ENCODE peak calls at places on chromosome 1, in seven cellular contexts. One of them, this sample, is unnamed. For H3K36me3, the result is how much of the 10 kb centered on the place peaks cover.

GRCh38 chr1:70866522-70867256 is 180.9 kb downstream of the PTGER3 start:
- DNase-seq in CD8-positive, alpha-beta T cell: no peak
- DNase-seq in heart left ventricle: no peak
- DNase-seq in mammary epithelial cell: no peak
- DNase-seq in psoas muscle: no peak
- DNase-seq in fibroblast of lung: no peak
- DNase-seq in pancreas: no peak
- DNase-seq in this sample: no peak

GRCh38 chr1:33294071-33295010 is 26.6 kb downstream of the A3GALT2 start:
- DNase-seq in CD8-positive, alpha-beta T cell: no peak
- DNase-seq in heart left ventricle: no peak
- DNase-seq in mammary epithelial cell: no peak
- DNase-seq in psoas muscle: no peak
- DNase-seq in fibroblast of lung: no peak
- DNase-seq in pancreas: no peak
- DNase-seq in this sample: no peak

GRCh38 chr1:214321686-214322453 is 40.9 kb downstream of the SMYD2 start:
- DNase-seq in CD8-positive, alpha-beta T cell: no peak
- DNase-seq in heart left ventricle: no peak
- DNase-seq in mammary epithelial cell: no peak
- DNase-seq in psoas muscle: no peak
- DNase-seq in fibroblast of lung: no peak
- DNase-seq in pancreas: no peak
- DNase-seq in this sample: peak

GRCh38 chr1:112954945-112955677 is 885 bp downstream of the SLC16A1 start:
- DNase-seq in CD8-positive, alpha-beta T cell: peak
- DNase-seq in heart left ventricle: peak
- DNase-seq in mammary epithelial cell: peak
- DNase-seq in psoas muscle: peak
- DNase-seq in fibroblast of lung: peak
- DNase-seq in pancreas: peak
- DNase-seq in this sample: peak

GRCh38 chr1:51421961-51422360 is 91.6 kb upstream of the TTC39A start:
- DNase-seq in CD8-positive, alpha-beta T cell: no peak
- DNase-seq in heart left ventricle: no peak
- DNase-seq in mammary epithelial cell: peak
- DNase-seq in psoas muscle: no peak
- DNase-seq in fibroblast of lung: peak
- DNase-seq in pancreas: no peak
- DNase-seq in this sample: no peak

GRCh38 chr1:156625436-156626078 is 6.3 kb downstream of the HAPLN2 start:
- DNase-seq in CD8-positive, alpha-beta T cell: peak
- DNase-seq in heart left ventricle: peak
- DNase-seq in mammary epithelial cell: no peak
- DNase-seq in psoas muscle: peak
- DNase-seq in fibroblast of lung: peak
- DNase-seq in pancreas: peak
- DNase-seq in this sample: peak

GRCh38 chr1:214808845-214809460 is 206.0 kb downstream of the CENPF start:
- DNase-seq in CD8-positive, alpha-beta T cell: no peak
- DNase-seq in heart left ventricle: no peak
- DNase-seq in mammary epithelial cell: peak
- DNase-seq in psoas muscle: no peak
- DNase-seq in fibroblast of lung: peak
- DNase-seq in pancreas: no peak
- DNase-seq in this sample: no peak

GRCh38 chr1:171863531-171863930 is 22.2 kb downstream of the DNM3 start:
- DNase-seq in CD8-positive, alpha-beta T cell: no peak
- DNase-seq in heart left ventricle: no peak
- DNase-seq in mammary epithelial cell: no peak
- DNase-seq in psoas muscle: no peak
- DNase-seq in fibroblast of lung: no peak
- DNase-seq in pancreas: no peak
- DNase-seq in this sample: no peak

GRCh38 chr1:169890761-169891538 is 2.7 kb downstream of the SCYL3 start:
- DNase-seq in CD8-positive, alpha-beta T cell: peak
- DNase-seq in heart left ventricle: no peak
- DNase-seq in mammary epithelial cell: peak
- DNase-seq in psoas muscle: no peak
- DNase-seq in fibroblast of lung: no peak
- DNase-seq in pancreas: no peak
- DNase-seq in this sample: no peak

GRCh38 chr1:28836421-28836956 is 24.5 kb downstream of the OPRD1 start:
- DNase-seq in CD8-positive, alpha-beta T cell: no peak
- DNase-seq in heart left ventricle: no peak
- DNase-seq in mammary epithelial cell: no peak
- DNase-seq in psoas muscle: no peak
- DNase-seq in fibroblast of lung: no peak
- DNase-seq in pancreas: no peak
- DNase-seq in this sample: no peak

GRCh38 chr1:8541961-8542521 is 224.1 kb downstream of the SLC45A1 start:
- DNase-seq in CD8-positive, alpha-beta T cell: no peak
- DNase-seq in heart left ventricle: no peak
- DNase-seq in mammary epithelial cell: no peak
- DNase-seq in psoas muscle: no peak
- DNase-seq in fibroblast of lung: peak
- DNase-seq in pancreas: no peak
- DNase-seq in this sample: no peak

GRCh38 chr1:33383974-33384767 is 46.7 kb downstream of the PHC2 start:
- DNase-seq in CD8-positive, alpha-beta T cell: no peak
- DNase-seq in heart left ventricle: no peak
- DNase-seq in mammary epithelial cell: peak
- DNase-seq in psoas muscle: no peak
- DNase-seq in fibroblast of lung: peak
- DNase-seq in pancreas: no peak
- DNase-seq in this sample: no peak

GRCh38 chr1:205620269-205620668 is 11.5 kb downstream of the ELK4 start:
- DNase-seq in CD8-positive, alpha-beta T cell: no peak
- DNase-seq in heart left ventricle: no peak
- DNase-seq in mammary epithelial cell: no peak
- DNase-seq in psoas muscle: no peak
- DNase-seq in fibroblast of lung: no peak
- DNase-seq in pancreas: no peak
- DNase-seq in this sample: no peak

GRCh38 chr1:208111646-208112200 is 132.5 kb downstream of the PLXNA2 start:
- DNase-seq in CD8-positive, alpha-beta T cell: no peak
- DNase-seq in heart left ventricle: no peak
- DNase-seq in mammary epithelial cell: no peak
- DNase-seq in psoas muscle: no peak
- DNase-seq in fibroblast of lung: no peak
- DNase-seq in pancreas: no peak
- DNase-seq in this sample: no peak

GRCh38 chr1:27773732-27774445 is 870 bp downstream of the STX12 start:
- DNase-seq in CD8-positive, alpha-beta T cell: no peak
- DNase-seq in heart left ventricle: peak
- DNase-seq in mammary epithelial cell: peak
- DNase-seq in psoas muscle: no peak
- DNase-seq in fibroblast of lung: peak
- DNase-seq in pancreas: no peak
- DNase-seq in this sample: peak

GRCh38 chr1:119084651-119085262 is 55.7 kb downstream of the WARS2 start:
- DNase-seq in CD8-positive, alpha-beta T cell: no peak
- DNase-seq in heart left ventricle: no peak
- DNase-seq in mammary epithelial cell: no peak
- DNase-seq in psoas muscle: no peak
- DNase-seq in fibroblast of lung: no peak
- DNase-seq in pancreas: no peak
- DNase-seq in this sample: no peak

GRCh38 chr1:9884805-9885204 is 25.3 kb downstream of the CTNNBIP1 start:
- DNase-seq in CD8-positive, alpha-beta T cell: no peak
- DNase-seq in heart left ventricle: no peak
- DNase-seq in mammary epithelial cell: no peak
- DNase-seq in psoas muscle: no peak
- DNase-seq in fibroblast of lung: no peak
- DNase-seq in pancreas: no peak
- DNase-seq in this sample: no peak

GRCh38 chr1:164768045-164768402 is 209.0 kb downstream of the PBX1 start:
- DNase-seq in CD8-positive, alpha-beta T cell: no peak
- DNase-seq in heart left ventricle: no peak
- DNase-seq in mammary epithelial cell: no peak
- DNase-seq in psoas muscle: no peak
- DNase-seq in fibroblast of lung: no peak
- DNase-seq in pancreas: no peak
- DNase-seq in this sample: no peak

GRCh38 chr1:27858072-27858948 is 14.0 kb upstream of the THEMIS2 start:
- DNase-seq in CD8-positive, alpha-beta T cell: peak
- DNase-seq in heart left ventricle: peak
- DNase-seq in mammary epithelial cell: peak
- DNase-seq in psoas muscle: peak
- DNase-seq in fibroblast of lung: peak
- DNase-seq in pancreas: peak
- DNase-seq in this sample: peak

GRCh38 chr1:51948491-51948915 is 42.0 kb downstream of the RAB3B start:
- DNase-seq in CD8-positive, alpha-beta T cell: no peak
- DNase-seq in heart left ventricle: no peak
- DNase-seq in mammary epithelial cell: peak
- DNase-seq in psoas muscle: no peak
- DNase-seq in fibroblast of lung: no peak
- DNase-seq in pancreas: no peak
- DNase-seq in this sample: no peak

GRCh38 chr1:82801151-82801550 is 1000.4 kb downstream of the ADGRL2 start:
- DNase-seq in CD8-positive, alpha-beta T cell: no peak
- DNase-seq in heart left ventricle: no peak
- DNase-seq in mammary epithelial cell: no peak
- DNase-seq in psoas muscle: no peak
- DNase-seq in fibroblast of lung: no peak
- DNase-seq in pancreas: no peak
- DNase-seq in this sample: no peak

GRCh38 chr1:36339215-36339614 is 15.8 kb upstream of the EVA1B start:
- DNase-seq in CD8-positive, alpha-beta T cell: no peak
- DNase-seq in heart left ventricle: no peak
- DNase-seq in mammary epithelial cell: no peak
- DNase-seq in psoas muscle: no peak
- DNase-seq in fibroblast of lung: no peak
- DNase-seq in pancreas: peak
- DNase-seq in this sample: no peak

GRCh38 chr1:36339615-36340014 is 16.2 kb upstream of the EVA1B start:
- DNase-seq in CD8-positive, alpha-beta T cell: no peak
- DNase-seq in heart left ventricle: no peak
- DNase-seq in mammary epithelial cell: no peak
- DNase-seq in psoas muscle: no peak
- DNase-seq in fibroblast of lung: no peak
- DNase-seq in pancreas: no peak
- DNase-seq in this sample: no peak

GRCh38 chr1:36342426-36343185 is 19.2 kb upstream of the EVA1B start:
- DNase-seq in CD8-positive, alpha-beta T cell: peak
- DNase-seq in heart left ventricle: peak
- DNase-seq in mammary epithelial cell: peak
- DNase-seq in psoas muscle: peak
- DNase-seq in fibroblast of lung: peak
- DNase-seq in pancreas: peak
- DNase-seq in this sample: no peak

GRCh38 chr1:36343651-36344394 is 20.4 kb upstream of the EVA1B start:
- DNase-seq in CD8-positive, alpha-beta T cell: no peak
- DNase-seq in heart left ventricle: no peak
- DNase-seq in mammary epithelial cell: no peak
- DNase-seq in psoas muscle: peak
- DNase-seq in fibroblast of lung: no peak
- DNase-seq in pancreas: peak
- DNase-seq in this sample: no peak

GRCh38 chr1:36341626-36342320 is 18.3 kb upstream of the EVA1B start:
- DNase-seq in CD8-positive, alpha-beta T cell: no peak
- DNase-seq in heart left ventricle: no peak
- DNase-seq in mammary epithelial cell: no peak
- DNase-seq in psoas muscle: no peak
- DNase-seq in fibroblast of lung: no peak
- DNase-seq in pancreas: peak
- DNase-seq in this sample: no peak
- H3K36me3 ChIP-seq in CD8-positive, alpha-beta T cell: under half
- H3K36me3 ChIP-seq in heart left ventricle: half or more
- H3K36me3 ChIP-seq in mammary epithelial cell: under half
- H3K36me3 ChIP-seq in psoas muscle: under half
- H3K36me3 ChIP-seq in fibroblast of lung: under half
- H3K36me3 ChIP-seq in pancreas: under half
- H3K36me3 ChIP-seq in this sample: under half

GRCh38 chr1:2896824-2897223 is 95.3 kb upstream of the TTC34 start:
- DNase-seq in CD8-positive, alpha-beta T cell: no peak
- DNase-seq in heart left ventricle: no peak
- DNase-seq in mammary epithelial cell: no peak
- DNase-seq in psoas muscle: no peak
- DNase-seq in fibroblast of lung: no peak
- DNase-seq in pancreas: no peak
- DNase-seq in this sample: no peak
- H3K4me3 ChIP-seq in CD8-positive, alpha-beta T cell: no peak
- H3K4me3 ChIP-seq in heart left ventricle: no peak
- H3K4me3 ChIP-seq in mammary epithelial cell: no peak
- H3K4me3 ChIP-seq in psoas muscle: no peak
- H3K4me3 ChIP-seq in fibroblast of lung: no peak
- H3K4me3 ChIP-seq in pancreas: no peak
- H3K4me3 ChIP-seq in this sample: no peak

GRCh38 chr1:160877221-160877620 is 7.8 kb downstream of the ITLN1 start:
- DNase-seq in CD8-positive, alpha-beta T cell: no peak
- DNase-seq in heart left ventricle: no peak
- DNase-seq in mammary epithelial cell: no peak
- DNase-seq in psoas muscle: no peak
- DNase-seq in fibroblast of lung: no peak
- DNase-seq in pancreas: no peak
- DNase-seq in this sample: no peak
- TF ChIP-seq CTCF in CD8-positive, alpha-beta T cell: peak
- TF ChIP-seq CTCF in heart left ventricle: no peak
- TF ChIP-seq CTCF in mammary epithelial cell: no peak
- TF ChIP-seq CTCF in psoas muscle: no peak
- TF ChIP-seq CTCF in fibroblast of lung: no peak
- TF ChIP-seq CTCF in pancreas: no peak
- TF ChIP-seq CTCF in this sample: peak

DNA sequence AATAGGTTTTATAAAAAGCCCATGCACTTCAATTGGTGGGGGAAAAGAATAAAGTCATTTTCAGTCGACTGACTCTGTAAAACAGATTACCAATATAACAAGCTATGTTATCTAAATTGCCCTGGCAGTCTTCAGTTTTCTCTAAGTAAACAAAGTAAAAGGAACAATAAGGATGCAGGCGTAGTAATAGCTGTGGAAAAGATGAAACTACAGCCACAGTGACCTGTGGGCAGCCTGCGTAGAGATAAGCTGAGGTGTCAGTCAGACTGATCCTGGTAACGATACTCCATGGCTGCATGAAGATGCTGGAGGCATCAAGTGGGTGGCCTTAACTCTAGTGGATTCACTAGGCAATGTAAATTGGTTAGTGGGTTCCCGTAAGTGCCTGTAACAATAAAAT is 29.3 kb downstream of the CLCC1 start:
- DNase-seq in CD8-positive, alpha-beta T cell: no peak
- DNase-seq in heart left ventricle: no peak
- DNase-seq in mammary epithelial cell: no peak
- DNase-seq in psoas muscle: no peak
- DNase-seq in fibroblast of lung: no peak
- DNase-seq in pancreas: no peak
- DNase-seq in this sample: no peak
- H3K36me3 ChIP-seq in CD8-positive, alpha-beta T cell: under half
- H3K36me3 ChIP-seq in heart left ventricle: half or more
- H3K36me3 ChIP-seq in mammary epithelial cell: under half
- H3K36me3 ChIP-seq in psoas muscle: under half
- H3K36me3 ChIP-seq in fibroblast of lung: under half
- H3K36me3 ChIP-seq in pancreas: half or more
- H3K36me3 ChIP-seq in this sample: under half

This sample was measured in GM06990.